ENCODE peak calls at places on chromosome 22, in six cellular contexts. One of them, this sample, is unnamed.

GRCh38 chr22:28950567-28951411 is 67.4 kb downstream of the ZNRF3 start:
- DNase-seq in left ventricle myocardium inferior: no peak
- DNase-seq in GM10248: no peak
- DNase-seq in endothelial cell: no peak
- DNase-seq in NCI-H187 treated with DMSO at 0.1 percent for 48 hours: no peak
- DNase-seq in DMS53: no peak
- DNase-seq in this sample: no peak

GRCh38 chr22:27668828-27669797 is 132.4 kb downstream of the MN1 start:
- DNase-seq in left ventricle myocardium inferior: peak
- DNase-seq in GM10248: no peak
- DNase-seq in endothelial cell: no peak
- DNase-seq in NCI-H187 treated with DMSO at 0.1 percent for 48 hours: no peak
- DNase-seq in DMS53: peak
- DNase-seq in this sample: peak

GRCh38 chr22:47173535-47174021 is 411.1 kb downstream of the TBC1D22A start:
- DNase-seq in left ventricle myocardium inferior: no peak
- DNase-seq in GM10248: no peak
- DNase-seq in endothelial cell: no peak
- DNase-seq in NCI-H187 treated with DMSO at 0.1 percent for 48 hours: no peak
- DNase-seq in DMS53: no peak
- DNase-seq in this sample: peak

GRCh38 chr22:19626666-19627065 is 87.6 kb upstream of the SEPTIN5 start:
- DNase-seq in left ventricle myocardium inferior: no peak
- DNase-seq in GM10248: no peak
- DNase-seq in endothelial cell: no peak
- DNase-seq in NCI-H187 treated with DMSO at 0.1 percent for 48 hours: no peak
- DNase-seq in DMS53: no peak
- DNase-seq in this sample: no peak

GRCh38 chr22:46845281-46846153 is 83.1 kb downstream of the TBC1D22A start:
- DNase-seq in left ventricle myocardium inferior: no peak
- DNase-seq in GM10248: no peak
- DNase-seq in endothelial cell: no peak
- DNase-seq in NCI-H187 treated with DMSO at 0.1 percent for 48 hours: no peak
- DNase-seq in DMS53: no peak
- DNase-seq in this sample: no peak

GRCh38 chr22:44814266-44815098 is 62.1 kb downstream of the ARHGAP8 start:
- DNase-seq in left ventricle myocardium inferior: peak
- DNase-seq in GM10248: no peak
- DNase-seq in endothelial cell: no peak
- DNase-seq in NCI-H187 treated with DMSO at 0.1 percent for 48 hours: no peak
- DNase-seq in DMS53: no peak
- DNase-seq in this sample: no peak

GRCh38 chr22:49664371-49664881 is 163.2 kb downstream of the BRD1 start:
- DNase-seq in left ventricle myocardium inferior: no peak
- DNase-seq in GM10248: no peak
- DNase-seq in endothelial cell: no peak
- DNase-seq in NCI-H187 treated with DMSO at 0.1 percent for 48 hours: no peak
- DNase-seq in DMS53: no peak
- DNase-seq in this sample: peak

GRCh38 chr22:24432059-24432853 is 4.9 kb downstream of the ADORA2A start:
- DNase-seq in left ventricle myocardium inferior: peak
- DNase-seq in GM10248: no peak
- DNase-seq in endothelial cell: no peak
- DNase-seq in NCI-H187 treated with DMSO at 0.1 percent for 48 hours: no peak
- DNase-seq in DMS53: no peak
- DNase-seq in this sample: peak

GRCh38 chr22:24796056-24796455 is 10.0 kb upstream of the SGSM1 start:
- DNase-seq in left ventricle myocardium inferior: no peak
- DNase-seq in GM10248: no peak
- DNase-seq in endothelial cell: no peak
- DNase-seq in NCI-H187 treated with DMSO at 0.1 percent for 48 hours: no peak
- DNase-seq in DMS53: no peak
- DNase-seq in this sample: no peak

GRCh38 chr22:29799217-29799680 is 32.1 kb downstream of the UQCR10 start:
- DNase-seq in left ventricle myocardium inferior: peak
- DNase-seq in GM10248: no peak
- DNase-seq in endothelial cell: no peak
- DNase-seq in NCI-H187 treated with DMSO at 0.1 percent for 48 hours: no peak
- DNase-seq in DMS53: peak
- DNase-seq in this sample: peak

GRCh38 chr22:34842630-34843029 is 223.3 kb upstream of the ISX start:
- DNase-seq in left ventricle myocardium inferior: no peak
- DNase-seq in GM10248: no peak
- DNase-seq in endothelial cell: no peak
- DNase-seq in NCI-H187 treated with DMSO at 0.1 percent for 48 hours: no peak
- DNase-seq in DMS53: no peak
- DNase-seq in this sample: no peak

GRCh38 chr22:49470741-49471134 is 356.9 kb downstream of the BRD1 start:
- DNase-seq in left ventricle myocardium inferior: no peak
- DNase-seq in GM10248: no peak
- DNase-seq in endothelial cell: no peak
- DNase-seq in NCI-H187 treated with DMSO at 0.1 percent for 48 hours: no peak
- DNase-seq in DMS53: no peak
- DNase-seq in this sample: no peak

GRCh38 chr22:28329582-28330073 is 350.0 kb downstream of the TTC28 start:
- DNase-seq in left ventricle myocardium inferior: no peak
- DNase-seq in GM10248: no peak
- DNase-seq in endothelial cell: no peak
- DNase-seq in NCI-H187 treated with DMSO at 0.1 percent for 48 hours: no peak
- DNase-seq in DMS53: no peak
- DNase-seq in this sample: no peak

GRCh38 chr22:32245042-32245441 is 10.1 kb downstream of the SLC5A4 start:
- DNase-seq in left ventricle myocardium inferior: no peak
- DNase-seq in GM10248: no peak
- DNase-seq in endothelial cell: no peak
- DNase-seq in NCI-H187 treated with DMSO at 0.1 percent for 48 hours: no peak
- DNase-seq in DMS53: peak
- DNase-seq in this sample: no peak

GRCh38 chr22:44793106-44793505 is 40.7 kb downstream of the ARHGAP8 start:
- DNase-seq in left ventricle myocardium inferior: no peak
- DNase-seq in GM10248: no peak
- DNase-seq in endothelial cell: no peak
- DNase-seq in NCI-H187 treated with DMSO at 0.1 percent for 48 hours: no peak
- DNase-seq in DMS53: no peak
- DNase-seq in this sample: no peak

GRCh38 chr22:22773979-22774738 is 113.5 kb upstream of the IGLL5 start:
- DNase-seq in left ventricle myocardium inferior: no peak
- DNase-seq in GM10248: peak
- DNase-seq in endothelial cell: no peak
- DNase-seq in NCI-H187 treated with DMSO at 0.1 percent for 48 hours: no peak
- DNase-seq in DMS53: peak
- DNase-seq in this sample: no peak

GRCh38 chr22:44623771-44624510 is 78.1 kb upstream of the PRR5 start:
- DNase-seq in left ventricle myocardium inferior: no peak
- DNase-seq in GM10248: no peak
- DNase-seq in endothelial cell: peak
- DNase-seq in NCI-H187 treated with DMSO at 0.1 percent for 48 hours: no peak
- DNase-seq in DMS53: peak
- DNase-seq in this sample: no peak

GRCh38 chr22:46830841-46831240 is 68.4 kb downstream of the TBC1D22A start:
- DNase-seq in left ventricle myocardium inferior: no peak
- DNase-seq in GM10248: no peak
- DNase-seq in endothelial cell: no peak
- DNase-seq in NCI-H187 treated with DMSO at 0.1 percent for 48 hours: no peak
- DNase-seq in DMS53: no peak
- DNase-seq in this sample: no peak

GRCh38 chr22:18078329-18079041 is 695 bp downstream of the PEX26 start:
- DNase-seq in left ventricle myocardium inferior: no peak
- DNase-seq in GM10248: peak
- DNase-seq in endothelial cell: peak
- DNase-seq in NCI-H187 treated with DMSO at 0.1 percent for 48 hours: no peak
- DNase-seq in DMS53: peak
- DNase-seq in this sample: peak

GRCh38 chr22:41367680-41368542 is 13.8 kb upstream of the TEF start:
- DNase-seq in left ventricle myocardium inferior: peak
- DNase-seq in GM10248: no peak
- DNase-seq in endothelial cell: no peak
- DNase-seq in NCI-H187 treated with DMSO at 0.1 percent for 48 hours: no peak
- DNase-seq in DMS53: peak
- DNase-seq in this sample: peak

GRCh38 chr22:27913162-27913741 is 5.8 kb downstream of the PITPNB start:
- DNase-seq in left ventricle myocardium inferior: no peak
- DNase-seq in GM10248: peak
- DNase-seq in endothelial cell: no peak
- DNase-seq in NCI-H187 treated with DMSO at 0.1 percent for 48 hours: no peak
- DNase-seq in DMS53: no peak
- DNase-seq in this sample: no peak